ENCODE peak calls at places on chromosomes 4 and X, in six cellular contexts. V is progenitor cell of endocrine pancreas, W is left ventricle myocardium inferior, K is PC-3, O is IMR-90, Y is fibroblast of mammary gland. X is an unnamed sample.

GRCh38 chrX:15946783-15947550 is 92.4 kb upstream of the AP1S2 start:
- DNase-seq in Y (peak; percentile 89), K (peak; percentile 93), V (no peak), O (peak; percentile 86), W (no peak), X (no peak)

GRCh38 chr4:182192511-182193181 is 50.6 kb upstream of the TENM3 start:
- DNase-seq in V (no peak), K (no peak), O (peak; percentile 66), Y (peak; percentile 75), W (no peak), X (no peak)

GRCh38 chrX:110188701-110189558 is 129.0 kb downstream of the AMMECR1 start:
- DNase-seq in K (no peak), V (no peak), O (peak; percentile 30), W (no peak), Y (no peak), X (no peak)

GRCh38 chr4:2790583-2791517 is 2.0 kb upstream of the SH3BP2 start:
- DNase-seq in Y (no peak), O (no peak), V (no peak), K (no peak), W (no peak), X (no peak)

GRCh38 chrX:87063622-87064021 is 454.0 kb upstream of the KLHL4 start:
- DNase-seq in O (no peak), W (no peak), V (no peak), K (no peak), Y (no peak), X (no peak)

GRCh38 chr4:23368081-23368697 is 521.7 kb downstream of the PPARGC1A start:
- DNase-seq in O (peak; percentile 1), W (no peak), Y (no peak), K (peak; percentile 5), V (no peak), X (no peak)

GRCh38 chrX:34859191-34859590 is 83.4 kb upstream of the FAM47B start:
- DNase-seq in Y (no peak), K (no peak), V (no peak), O (no peak), W (no peak), X (no peak)

GRCh38 chr4:179663641-179664431 is 2221.6 kb upstream of the AGA start:
- DNase-seq in Y (no peak), W (no peak), O (no peak), K (no peak), V (no peak), X (no peak)

GRCh38 chrX:55908685-55909212 is 191.2 kb downstream of the RRAGB start:
- DNase-seq in O (no peak), W (no peak), Y (peak; percentile 2), V (no peak), K (peak; percentile 52), X (peak; percentile 1)

GRCh38 chr4:72377491-72378194 is 191.4 kb downstream of the ADAMTS3 start:
- DNase-seq in K (no peak), Y (no peak), V (no peak), O (peak; percentile 56), W (no peak), X (no peak)

GRCh38 chrX:118355225-118355920 is 9.5 kb downstream of the WDR44 start:
- DNase-seq in O (no peak), W (no peak), K (peak; percentile 25), Y (no peak), V (no peak), X (no peak)

GRCh38 chrX:40922307-40922706 is 162.9 kb upstream of the USP9X start:
- DNase-seq in W (no peak), O (peak; percentile 44), K (peak; percentile 81), V (no peak), Y (peak; percentile 63), X (no peak)

GRCh38 chrX:16087081-16087480 is 36.3 kb upstream of the GRPR start:
- DNase-seq in W (no peak), V (no peak), Y (no peak), O (no peak), K (no peak), X (no peak)

GRCh38 chrX:139083191-139083590 is 371.7 kb upstream of the FGF13 start:
- DNase-seq in Y (no peak), K (no peak), O (no peak), V (no peak), W (no peak), X (no peak)

GRCh38 chrX:134528936-134529335 is 69.0 kb downstream of the HPRT1 start:
- DNase-seq in W (no peak), Y (no peak), V (no peak), O (no peak), K (no peak), X (no peak)

GRCh38 chr4:43242611-43243010 is 350.1 kb downstream of the GRXCR1 start:
- DNase-seq in V (no peak), O (peak; percentile 39), K (peak; percentile 13), W (no peak), Y (peak; percentile 38), X (no peak)

GRCh38 chr4:170446782-170447181 is 357.0 kb upstream of the AADAT start:
- DNase-seq in W (no peak), O (no peak), K (no peak), Y (no peak), V (no peak), X (no peak)

GRCh38 chr4:110798682-110799081 is 175.8 kb upstream of the PITX2 start:
- DNase-seq in Y (no peak), V (no peak), K (no peak), W (no peak), O (no peak), X (no peak)

GRCh38 chr4:173192375-173193162 is 24.0 kb downstream of the GALNT7 start:
- DNase-seq in K (no peak), W (no peak), Y (no peak), O (no peak), V (no peak), X (no peak)
- TF ChIP-seq CTCF in K (peak; percentile 42), W (no peak), Y (peak; percentile 19), O (no peak), V (no peak), X (no peak)

DNA sequence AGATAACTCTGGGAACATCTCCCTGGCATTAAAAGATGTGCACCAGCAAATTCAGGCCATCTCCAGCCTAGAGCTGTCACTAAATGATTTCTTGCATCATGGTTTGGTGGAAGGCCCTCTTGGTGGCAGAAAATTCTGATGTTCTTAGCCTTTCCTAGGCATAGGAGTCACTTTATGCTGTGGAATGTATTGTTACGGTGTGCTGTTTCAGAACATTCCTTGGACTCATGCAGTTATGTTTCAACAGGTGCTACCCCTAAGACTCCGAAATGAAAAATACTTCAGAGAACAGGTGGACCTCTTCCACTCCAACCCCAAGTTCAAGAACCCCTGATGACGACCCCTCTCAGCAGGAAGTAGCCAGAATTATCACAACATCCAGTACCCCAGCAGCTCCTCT is 20.3 kb upstream of the PAPSS1 start:
- DNase-seq in O (peak; percentile 9), V (no peak), K (peak; percentile 46), W (no peak), Y (no peak), X (no peak)
- TF ChIP-seq CTCF in O (no peak), V (peak; percentile 36), K (peak; percentile 55), W (peak; percentile 34), Y (no peak), X (peak; percentile 53)

GRCh38 chr4:25299476-25300203 is 12.9 kb upstream of the ZCCHC4 start:
- DNase-seq in Y (no peak), W (no peak), O (no peak), V (peak; percentile 21), K (peak; percentile 83), X (no peak)
- TF ChIP-seq CTCF in Y (no peak), W (no peak), O (no peak), V (peak; percentile 17), K (peak; percentile 30), X (no peak)

GRCh38 chrX:154059231-154059630 is 38.3 kb downstream of the MECP2 start:
- DNase-seq in K (no peak), O (no peak), V (no peak), W (no peak), Y (no peak), X (no peak)
- TF ChIP-seq CTCF in K (no peak), O (no peak), V (no peak), W (no peak), Y (no peak), X (no peak)

X was measured in neural crest cell.